ENCODE peak calls at places on chromosomes 4 and X, in six cellular contexts. N is T-helper 2 cell; I is ELR; B is stimulated activated CD8-positive, alpha-beta memory T cell treated with anti-CD3 and anti-CD28 coated beads, Interleukin-2, amount 100 ng/mL, for 48 hours; D is Caki2; W is astrocyte of the spinal cord. S is an unnamed sample.

GRCh38 chr4:1216869-1217294 is 32.0 kb downstream of the CTBP1 start:
- DNase-seq in N (peak), I (no peak), B (peak), D (no peak), W (no peak), S (no peak)

GRCh38 chrX:34288782-34289181 is 156.7 kb upstream of the FAM47A start:
- DNase-seq in N (no peak), I (no peak), B (no peak), D (peak), W (peak), S (no peak)

GRCh38 chr4:68494688-68495087 is 47.4 kb downstream of the TMPRSS11E start:
- DNase-seq in N (no peak), I (no peak), B (no peak), D (no peak), W (no peak), S (no peak)

GRCh38 chr4:16233569-16234177 is 7.4 kb upstream of the TAPT1 start:
- DNase-seq in N (no peak), I (no peak), B (no peak), D (no peak), W (no peak), S (no peak)

GRCh38 chr4:56681158-56681848 is at the start of gene HOPX:
- DNase-seq in N (peak), I (no peak), B (peak), D (no peak), W (peak), S (no peak)

GRCh38 chr4:137635108-137635507 is 102.8 kb upstream of the PCDH18 start:
- DNase-seq in N (no peak), I (no peak), B (no peak), D (no peak), W (no peak), S (no peak)

GRCh38 chrX:48648299-48648698 is 35.3 kb upstream of the WAS start:
- DNase-seq in N (peak), I (peak), B (no peak), D (peak), W (peak), S (no peak)

GRCh38 chrX:107823456-107823855 is 2.2 kb upstream of the MID2 start:
- DNase-seq in N (no peak), I (peak), B (no peak), D (no peak), W (peak), S (no peak)

GRCh38 chrX:150037041-150037440 is 98.8 kb upstream of the EOLA2 start:
- DNase-seq in N (no peak), I (peak), B (no peak), D (no peak), W (peak), S (no peak)

GRCh38 chr4:77913353-77913752 is 50.7 kb downstream of the MRPL1 start:
- DNase-seq in N (no peak), I (no peak), B (no peak), D (no peak), W (no peak), S (no peak)

GRCh38 chr4:114400531-114400930 is 198.1 kb upstream of the UGT8 start:
- DNase-seq in N (no peak), I (peak), B (no peak), D (peak), W (peak), S (no peak)

GRCh38 chr4:118816538-118817177 is 19.3 kb downstream of the SEC24D start:
- DNase-seq in N (peak), I (peak), B (no peak), D (no peak), W (peak), S (no peak)

GRCh38 chrX:134396174-134396573 is 63.8 kb upstream of the HPRT1 start:
- DNase-seq in N (no peak), I (peak), B (no peak), D (no peak), W (no peak), S (no peak)

GRCh38 chr4:7024336-7024890 is 18.8 kb upstream of the TADA2B start:
- DNase-seq in N (no peak), I (no peak), B (no peak), D (no peak), W (no peak), S (no peak)

GRCh38 chr4:26088433-26088928 is 174.5 kb downstream of the SMIM20 start:
- DNase-seq in N (peak), I (peak), B (no peak), D (peak), W (peak), S (no peak)

GRCh38 chrX:107766470-107767140 is 9.0 kb downstream of the TSC22D3 start:
- DNase-seq in N (no peak), I (peak), B (no peak), D (peak), W (peak), S (no peak)

GRCh38 chr4:2800691-2801596 is 8.1 kb downstream of the SH3BP2 start:
- DNase-seq in N (peak), I (peak), B (no peak), D (peak), W (peak), S (no peak)

GRCh38 chr4:184237612-184238011 is 19.9 kb upstream of the ENPP6 start:
- DNase-seq in N (peak), I (no peak), B (no peak), D (no peak), W (no peak), S (no peak)

GRCh38 chrX:17537652-17538301 is 162.8 kb downstream of the NHS start:
- DNase-seq in N (no peak), I (no peak), B (no peak), D (no peak), W (no peak), S (no peak)

GRCh38 chr4:87849612-87850011 is 16.8 kb downstream of the MEPE start:
- DNase-seq in N (peak), I (peak), B (no peak), D (no peak), W (no peak), S (no peak)

S was measured in GM12892.